ENCODE peak calls at places on chromosomes 16 and 17, in eight cellular contexts. I, S, K, L, Q, F, T and Z are unnamed samples.

GRCh38 chr16:68740628-68741346 is 3.7 kb downstream of the CDH1 start:
- DNase-seq in K (no peak), L (no peak), I (no peak), Q (no peak), S (no peak), F (no peak), T (no peak), Z (no peak)

GRCh38 chr17:34556951-34557350 is 22.4 kb upstream of the TMEM132E start:
- DNase-seq in T (no peak), F (no peak), L (no peak), S (no peak), K (no peak), Q (no peak), I (no peak), Z (no peak)

GRCh38 chr17:43750154-43750553 is 8.4 kb downstream of the SOST start:
- DNase-seq in F (no peak), T (no peak), S (no peak), I (no peak), Q (no peak), K (no peak), L (no peak), Z (no peak)

GRCh38 chr16:50602531-50603205 is 54.5 kb downstream of the NKD1 start:
- DNase-seq in F (no peak), I (no peak), T (no peak), L (peak), S (no peak), K (no peak), Q (no peak), Z (no peak)

GRCh38 chr16:6656760-6657159 is 675.9 kb upstream of the RBFOX1 start:
- DNase-seq in T (no peak), S (no peak), K (no peak), I (no peak), L (no peak), F (no peak), Q (no peak), Z (no peak)

GRCh38 chr17:1724869-1725641 is 551 bp downstream of the WDR81 start:
- DNase-seq in L (peak), I (no peak), Q (no peak), T (no peak), S (no peak), F (no peak), K (peak), Z (no peak)

GRCh38 chr16:84058664-84059063 is 16.1 kb upstream of the SLC38A8 start:
- DNase-seq in S (peak), L (no peak), K (no peak), F (no peak), T (no peak), Q (no peak), I (no peak), Z (no peak)

GRCh38 chr17:1252203-1252608 is 18.0 kb upstream of the BHLHA9 start:
- DNase-seq in K (no peak), I (no peak), Q (peak), S (no peak), F (no peak), L (no peak), T (peak), Z (no peak)

GRCh38 chr16:85262558-85263196 is 150.4 kb upstream of the CIBAR2 start:
- DNase-seq in Q (no peak), K (no peak), S (no peak), I (no peak), L (no peak), T (no peak), F (no peak), Z (no peak)

GRCh38 chr17:12732366-12732765 is 56.9 kb upstream of the ARHGAP44 start:
- DNase-seq in Q (no peak), T (no peak), F (no peak), S (no peak), K (no peak), I (no peak), L (no peak), Z (no peak)

GRCh38 chr16:83390759-83391158 is 417.0 kb upstream of the HSBP1 start:
- DNase-seq in I (no peak), L (no peak), K (no peak), Q (no peak), F (no peak), S (no peak), T (no peak), Z (no peak)

GRCh38 chr17:81607431-81607830 is 29.5 kb downstream of the NPLOC4 start:
- DNase-seq in F (no peak), S (no peak), I (no peak), T (no peak), Q (peak), K (no peak), L (no peak), Z (no peak)

GRCh38 chr16:24993722-24994686 is 21.2 kb downstream of the ARHGAP17 start:
- DNase-seq in L (no peak), K (no peak), F (no peak), Q (peak), I (no peak), T (no peak), S (no peak), Z (no peak)

GRCh38 chr16:28180660-28181556 is 30.9 kb downstream of the XPO6 start:
- DNase-seq in S (no peak), K (no peak), I (no peak), L (no peak), Q (peak), T (no peak), F (no peak), Z (no peak)

GRCh38 chr16:57372372-57373116 is at the start of gene CX3CL1:
- DNase-seq in I (no peak), T (no peak), K (peak), F (no peak), S (peak), Q (peak), L (peak), Z (no peak)

GRCh38 chr17:50469671-50470305 is 1.1 kb upstream of the CHAD start:
- DNase-seq in S (no peak), K (no peak), I (no peak), L (no peak), F (no peak), T (no peak), Q (no peak), Z (no peak)

GRCh38 chr16:86537486-86537885 is 17.5 kb downstream of the MTHFSD start:
- DNase-seq in S (no peak), T (no peak), F (no peak), K (no peak), I (no peak), L (no peak), Q (no peak), Z (no peak)

GRCh38 chr16:11437069-11437468 is 91.8 kb downstream of the RMI2 start:
- DNase-seq in L (no peak), K (no peak), T (no peak), S (no peak), F (no peak), Q (no peak), I (no peak), Z (no peak)

GRCh38 chr16:66853261-66854139 is 9.3 kb downstream of the CA7 start:
- DNase-seq in F (no peak), S (no peak), K (no peak), T (no peak), L (no peak), I (no peak), Q (no peak), Z (no peak)

GRCh38 chr16:73536931-73537330 is 489.0 kb upstream of the ZFHX3 start:
- DNase-seq in F (no peak), K (no peak), S (no peak), Q (no peak), T (no peak), L (no peak), I (no peak), Z (no peak)

GRCh38 chr16:11097094-11097781 is 152.9 kb downstream of the CLEC16A start:
- DNase-seq in L (no peak), F (no peak), S (no peak), T (no peak), I (no peak), Q (no peak), K (no peak), Z (no peak)

GRCh38 chr17:4782652-4783051 is 3.5 kb downstream of the VMO1 start:
- DNase-seq in L (no peak), F (peak), T (no peak), I (peak), S (no peak), Q (no peak), K (peak), Z (no peak)

GRCh38 chr16:53257001-53257400 is 177.3 kb upstream of the RBL2 start:
- DNase-seq in T (no peak), F (no peak), Q (peak), I (no peak), L (no peak), K (no peak), S (no peak), Z (no peak)

GRCh38 chr17:82872591-82873520 is 33.0 kb upstream of the ZNF750 start:
- DNase-seq in I (no peak), K (no peak), L (no peak), S (no peak), F (no peak), Q (no peak), T (no peak), Z (no peak)